ENCODE peak calls at places on chromosomes 12 and 14, in eight cellular contexts. One of them, this sample, is unnamed.
A peak's percentile ranks its signal among the peaks of the same experiment; 100 is the strongest.

GRCh38 chr12:20018406-20018805 is 349.9 kb upstream of the PDE3A start:
- DNase-seq in stimulated activated naive B cell treated with anti-CD40 and anti-IgM and Interleukin-4, amounts not matched to agents 10 μg/mL and 1 μg/mL and 100 μg/mL, for 72 hours: no peak
- DNase-seq in mesenchymal stem cell: no peak
- DNase-seq in stimulated activated CD8-positive, alpha-beta memory T cell treated with anti-CD3 and anti-CD28 coated beads, Interleukin-2, amount 100 ng/mL, for 1 hour: no peak
- DNase-seq in type B pancreatic cell: no peak
- DNase-seq in glutamatergic neuron: no peak
- DNase-seq in astrocyte of the cerebellum: no peak
- DNase-seq in tibial artery: no peak
- DNase-seq in this sample: no peak

GRCh38 chr12:112121780-112122565 is 3.4 kb upstream of the TRAFD1 start:
- DNase-seq in stimulated activated naive B cell treated with anti-CD40 and anti-IgM and Interleukin-4, amounts not matched to agents 10 μg/mL and 1 μg/mL and 100 μg/mL, for 72 hours: no peak
- DNase-seq in mesenchymal stem cell: peak; percentile 89
- DNase-seq in stimulated activated CD8-positive, alpha-beta memory T cell treated with anti-CD3 and anti-CD28 coated beads, Interleukin-2, amount 100 ng/mL, for 1 hour: no peak
- DNase-seq in type B pancreatic cell: no peak
- DNase-seq in glutamatergic neuron: no peak
- DNase-seq in astrocyte of the cerebellum: peak; percentile 36
- DNase-seq in tibial artery: peak; percentile 87
- DNase-seq in this sample: no peak

GRCh38 chr14:23445773-23446172 is 10.3 kb upstream of the MYH7 start:
- DNase-seq in stimulated activated naive B cell treated with anti-CD40 and anti-IgM and Interleukin-4, amounts not matched to agents 10 μg/mL and 1 μg/mL and 100 μg/mL, for 72 hours: no peak
- DNase-seq in mesenchymal stem cell: no peak
- DNase-seq in stimulated activated CD8-positive, alpha-beta memory T cell treated with anti-CD3 and anti-CD28 coated beads, Interleukin-2, amount 100 ng/mL, for 1 hour: no peak
- DNase-seq in type B pancreatic cell: no peak
- DNase-seq in glutamatergic neuron: no peak
- DNase-seq in astrocyte of the cerebellum: no peak
- DNase-seq in tibial artery: no peak
- DNase-seq in this sample: no peak

GRCh38 chr12:45601390-45601789 is 128.1 kb upstream of the ARID2 start:
- DNase-seq in stimulated activated naive B cell treated with anti-CD40 and anti-IgM and Interleukin-4, amounts not matched to agents 10 μg/mL and 1 μg/mL and 100 μg/mL, for 72 hours: no peak
- DNase-seq in mesenchymal stem cell: no peak
- DNase-seq in stimulated activated CD8-positive, alpha-beta memory T cell treated with anti-CD3 and anti-CD28 coated beads, Interleukin-2, amount 100 ng/mL, for 1 hour: no peak
- DNase-seq in type B pancreatic cell: no peak
- DNase-seq in glutamatergic neuron: no peak
- DNase-seq in astrocyte of the cerebellum: no peak
- DNase-seq in tibial artery: no peak
- DNase-seq in this sample: no peak

GRCh38 chr12:132257955-132258490 is 71.4 kb downstream of the GALNT9 start:
- DNase-seq in stimulated activated naive B cell treated with anti-CD40 and anti-IgM and Interleukin-4, amounts not matched to agents 10 μg/mL and 1 μg/mL and 100 μg/mL, for 72 hours: no peak
- DNase-seq in mesenchymal stem cell: no peak
- DNase-seq in stimulated activated CD8-positive, alpha-beta memory T cell treated with anti-CD3 and anti-CD28 coated beads, Interleukin-2, amount 100 ng/mL, for 1 hour: no peak
- DNase-seq in type B pancreatic cell: no peak
- DNase-seq in glutamatergic neuron: no peak
- DNase-seq in astrocyte of the cerebellum: no peak
- DNase-seq in tibial artery: no peak
- DNase-seq in this sample: no peak

GRCh38 chr12:89067436-89067835 is 284.9 kb downstream of the DUSP6 start:
- DNase-seq in stimulated activated naive B cell treated with anti-CD40 and anti-IgM and Interleukin-4, amounts not matched to agents 10 μg/mL and 1 μg/mL and 100 μg/mL, for 72 hours: no peak
- DNase-seq in mesenchymal stem cell: peak; percentile 56
- DNase-seq in stimulated activated CD8-positive, alpha-beta memory T cell treated with anti-CD3 and anti-CD28 coated beads, Interleukin-2, amount 100 ng/mL, for 1 hour: no peak
- DNase-seq in type B pancreatic cell: no peak
- DNase-seq in glutamatergic neuron: no peak
- DNase-seq in astrocyte of the cerebellum: no peak
- DNase-seq in tibial artery: no peak
- DNase-seq in this sample: no peak

GRCh38 chr14:103260629-103261124 is 73.4 kb upstream of the EIF5 start:
- DNase-seq in stimulated activated naive B cell treated with anti-CD40 and anti-IgM and Interleukin-4, amounts not matched to agents 10 μg/mL and 1 μg/mL and 100 μg/mL, for 72 hours: no peak
- DNase-seq in mesenchymal stem cell: peak; percentile 89
- DNase-seq in stimulated activated CD8-positive, alpha-beta memory T cell treated with anti-CD3 and anti-CD28 coated beads, Interleukin-2, amount 100 ng/mL, for 1 hour: no peak
- DNase-seq in type B pancreatic cell: no peak
- DNase-seq in glutamatergic neuron: no peak
- DNase-seq in astrocyte of the cerebellum: peak; percentile 3
- DNase-seq in tibial artery: peak; percentile 72
- DNase-seq in this sample: no peak

GRCh38 chr12:132700212-132700913 is 10.3 kb upstream of the PGAM5 start:
- DNase-seq in stimulated activated naive B cell treated with anti-CD40 and anti-IgM and Interleukin-4, amounts not matched to agents 10 μg/mL and 1 μg/mL and 100 μg/mL, for 72 hours: peak; percentile 53
- DNase-seq in mesenchymal stem cell: peak; percentile 50
- DNase-seq in stimulated activated CD8-positive, alpha-beta memory T cell treated with anti-CD3 and anti-CD28 coated beads, Interleukin-2, amount 100 ng/mL, for 1 hour: no peak
- DNase-seq in type B pancreatic cell: no peak
- DNase-seq in glutamatergic neuron: no peak
- DNase-seq in astrocyte of the cerebellum: no peak
- DNase-seq in tibial artery: no peak
- DNase-seq in this sample: peak; percentile 44

GRCh38 chr14:51653096-51653814 is 1.5 kb downstream of the FRMD6 start:
- DNase-seq in stimulated activated naive B cell treated with anti-CD40 and anti-IgM and Interleukin-4, amounts not matched to agents 10 μg/mL and 1 μg/mL and 100 μg/mL, for 72 hours: no peak
- DNase-seq in mesenchymal stem cell: peak; percentile 87
- DNase-seq in stimulated activated CD8-positive, alpha-beta memory T cell treated with anti-CD3 and anti-CD28 coated beads, Interleukin-2, amount 100 ng/mL, for 1 hour: no peak
- DNase-seq in type B pancreatic cell: no peak
- DNase-seq in glutamatergic neuron: no peak
- DNase-seq in astrocyte of the cerebellum: peak; percentile 75
- DNase-seq in tibial artery: no peak
- DNase-seq in this sample: no peak

GRCh38 chr14:54589843-54590242 is 22.9 kb downstream of the SAMD4A start:
- DNase-seq in stimulated activated naive B cell treated with anti-CD40 and anti-IgM and Interleukin-4, amounts not matched to agents 10 μg/mL and 1 μg/mL and 100 μg/mL, for 72 hours: no peak
- DNase-seq in mesenchymal stem cell: peak; percentile 55
- DNase-seq in stimulated activated CD8-positive, alpha-beta memory T cell treated with anti-CD3 and anti-CD28 coated beads, Interleukin-2, amount 100 ng/mL, for 1 hour: no peak
- DNase-seq in type B pancreatic cell: no peak
- DNase-seq in glutamatergic neuron: no peak
- DNase-seq in astrocyte of the cerebellum: no peak
- DNase-seq in tibial artery: no peak
- DNase-seq in this sample: no peak

GRCh38 chr14:26867171-26867757 is 269.4 kb upstream of the NOVA1 start:
- DNase-seq in stimulated activated naive B cell treated with anti-CD40 and anti-IgM and Interleukin-4, amounts not matched to agents 10 μg/mL and 1 μg/mL and 100 μg/mL, for 72 hours: no peak
- DNase-seq in mesenchymal stem cell: no peak
- DNase-seq in stimulated activated CD8-positive, alpha-beta memory T cell treated with anti-CD3 and anti-CD28 coated beads, Interleukin-2, amount 100 ng/mL, for 1 hour: no peak
- DNase-seq in type B pancreatic cell: no peak
- DNase-seq in glutamatergic neuron: no peak
- DNase-seq in astrocyte of the cerebellum: no peak
- DNase-seq in tibial artery: no peak
- DNase-seq in this sample: no peak

GRCh38 chr12:47990351-47991105 is 13.7 kb downstream of the COL2A1 start:
- DNase-seq in stimulated activated naive B cell treated with anti-CD40 and anti-IgM and Interleukin-4, amounts not matched to agents 10 μg/mL and 1 μg/mL and 100 μg/mL, for 72 hours: peak; percentile 57
- DNase-seq in mesenchymal stem cell: no peak
- DNase-seq in stimulated activated CD8-positive, alpha-beta memory T cell treated with anti-CD3 and anti-CD28 coated beads, Interleukin-2, amount 100 ng/mL, for 1 hour: no peak
- DNase-seq in type B pancreatic cell: no peak
- DNase-seq in glutamatergic neuron: no peak
- DNase-seq in astrocyte of the cerebellum: no peak
- DNase-seq in tibial artery: peak; percentile 34
- DNase-seq in this sample: peak; percentile 58

GRCh38 chr14:68366656-68367055 is 426.2 kb downstream of the ZFP36L1 start:
- DNase-seq in stimulated activated naive B cell treated with anti-CD40 and anti-IgM and Interleukin-4, amounts not matched to agents 10 μg/mL and 1 μg/mL and 100 μg/mL, for 72 hours: no peak
- DNase-seq in mesenchymal stem cell: no peak
- DNase-seq in stimulated activated CD8-positive, alpha-beta memory T cell treated with anti-CD3 and anti-CD28 coated beads, Interleukin-2, amount 100 ng/mL, for 1 hour: no peak
- DNase-seq in type B pancreatic cell: no peak
- DNase-seq in glutamatergic neuron: no peak
- DNase-seq in astrocyte of the cerebellum: no peak
- DNase-seq in tibial artery: no peak
- DNase-seq in this sample: no peak

GRCh38 chr12:52058631-52059324 is 7.5 kb downstream of the NR4A1 start:
- DNase-seq in stimulated activated naive B cell treated with anti-CD40 and anti-IgM and Interleukin-4, amounts not matched to agents 10 μg/mL and 1 μg/mL and 100 μg/mL, for 72 hours: no peak
- DNase-seq in mesenchymal stem cell: peak; percentile 64
- DNase-seq in stimulated activated CD8-positive, alpha-beta memory T cell treated with anti-CD3 and anti-CD28 coated beads, Interleukin-2, amount 100 ng/mL, for 1 hour: peak; percentile 36
- DNase-seq in type B pancreatic cell: peak; percentile 65
- DNase-seq in glutamatergic neuron: no peak
- DNase-seq in astrocyte of the cerebellum: no peak
- DNase-seq in tibial artery: no peak
- DNase-seq in this sample: no peak

GRCh38 chr12:92146865-92147264 is 1.2 kb upstream of the BTG1 start:
- DNase-seq in stimulated activated naive B cell treated with anti-CD40 and anti-IgM and Interleukin-4, amounts not matched to agents 10 μg/mL and 1 μg/mL and 100 μg/mL, for 72 hours: no peak
- DNase-seq in mesenchymal stem cell: peak; percentile 23
- DNase-seq in stimulated activated CD8-positive, alpha-beta memory T cell treated with anti-CD3 and anti-CD28 coated beads, Interleukin-2, amount 100 ng/mL, for 1 hour: no peak
- DNase-seq in type B pancreatic cell: no peak
- DNase-seq in glutamatergic neuron: no peak
- DNase-seq in astrocyte of the cerebellum: no peak
- DNase-seq in tibial artery: no peak
- DNase-seq in this sample: no peak

GRCh38 chr14:95609398-95609990 is 74.6 kb downstream of the GLRX5 start:
- DNase-seq in stimulated activated naive B cell treated with anti-CD40 and anti-IgM and Interleukin-4, amounts not matched to agents 10 μg/mL and 1 μg/mL and 100 μg/mL, for 72 hours: peak; percentile 8
- DNase-seq in mesenchymal stem cell: peak; percentile 1
- DNase-seq in stimulated activated CD8-positive, alpha-beta memory T cell treated with anti-CD3 and anti-CD28 coated beads, Interleukin-2, amount 100 ng/mL, for 1 hour: no peak
- DNase-seq in type B pancreatic cell: no peak
- DNase-seq in glutamatergic neuron: peak; percentile 64
- DNase-seq in astrocyte of the cerebellum: no peak
- DNase-seq in tibial artery: no peak
- DNase-seq in this sample: no peak

GRCh38 chr14:51398898-51399297 is 158.9 kb downstream of the TMX1 start:
- DNase-seq in stimulated activated naive B cell treated with anti-CD40 and anti-IgM and Interleukin-4, amounts not matched to agents 10 μg/mL and 1 μg/mL and 100 μg/mL, for 72 hours: no peak
- DNase-seq in mesenchymal stem cell: peak; percentile 82
- DNase-seq in stimulated activated CD8-positive, alpha-beta memory T cell treated with anti-CD3 and anti-CD28 coated beads, Interleukin-2, amount 100 ng/mL, for 1 hour: no peak
- DNase-seq in type B pancreatic cell: no peak
- DNase-seq in glutamatergic neuron: no peak
- DNase-seq in astrocyte of the cerebellum: no peak
- DNase-seq in tibial artery: no peak
- DNase-seq in this sample: no peak

GRCh38 chr12:106131671-106132070 is 7.1 kb downstream of the NUAK1 start:
- DNase-seq in stimulated activated naive B cell treated with anti-CD40 and anti-IgM and Interleukin-4, amounts not matched to agents 10 μg/mL and 1 μg/mL and 100 μg/mL, for 72 hours: no peak
- DNase-seq in mesenchymal stem cell: peak; percentile 59
- DNase-seq in stimulated activated CD8-positive, alpha-beta memory T cell treated with anti-CD3 and anti-CD28 coated beads, Interleukin-2, amount 100 ng/mL, for 1 hour: no peak
- DNase-seq in type B pancreatic cell: no peak
- DNase-seq in glutamatergic neuron: no peak
- DNase-seq in astrocyte of the cerebellum: no peak
- DNase-seq in tibial artery: no peak
- DNase-seq in this sample: no peak

GRCh38 chr12:91722072-91722471 is 423.6 kb downstream of the BTG1 start:
- DNase-seq in stimulated activated naive B cell treated with anti-CD40 and anti-IgM and Interleukin-4, amounts not matched to agents 10 μg/mL and 1 μg/mL and 100 μg/mL, for 72 hours: peak; percentile 2
- DNase-seq in mesenchymal stem cell: no peak
- DNase-seq in stimulated activated CD8-positive, alpha-beta memory T cell treated with anti-CD3 and anti-CD28 coated beads, Interleukin-2, amount 100 ng/mL, for 1 hour: no peak
- DNase-seq in type B pancreatic cell: no peak
- DNase-seq in glutamatergic neuron: no peak
- DNase-seq in astrocyte of the cerebellum: no peak
- DNase-seq in tibial artery: no peak
- DNase-seq in this sample: no peak

GRCh38 chr12:76883151-76883550 is 4.3 kb upstream of the CSRP2 start:
- DNase-seq in stimulated activated naive B cell treated with anti-CD40 and anti-IgM and Interleukin-4, amounts not matched to agents 10 μg/mL and 1 μg/mL and 100 μg/mL, for 72 hours: no peak
- DNase-seq in mesenchymal stem cell: peak; percentile 28
- DNase-seq in stimulated activated CD8-positive, alpha-beta memory T cell treated with anti-CD3 and anti-CD28 coated beads, Interleukin-2, amount 100 ng/mL, for 1 hour: no peak
- DNase-seq in type B pancreatic cell: no peak
- DNase-seq in glutamatergic neuron: no peak
- DNase-seq in astrocyte of the cerebellum: no peak
- DNase-seq in tibial artery: no peak
- DNase-seq in this sample: no peak

GRCh38 chr14:94998702-94999101 is 158.6 kb downstream of the DICER1 start:
- DNase-seq in stimulated activated naive B cell treated with anti-CD40 and anti-IgM and Interleukin-4, amounts not matched to agents 10 μg/mL and 1 μg/mL and 100 μg/mL, for 72 hours: no peak
- DNase-seq in mesenchymal stem cell: no peak
- DNase-seq in stimulated activated CD8-positive, alpha-beta memory T cell treated with anti-CD3 and anti-CD28 coated beads, Interleukin-2, amount 100 ng/mL, for 1 hour: no peak
- DNase-seq in type B pancreatic cell: no peak
- DNase-seq in glutamatergic neuron: no peak
- DNase-seq in astrocyte of the cerebellum: no peak
- DNase-seq in tibial artery: no peak
- DNase-seq in this sample: no peak

GRCh38 chr12:8065991-8066594 is at the start of gene C3AR1:
- DNase-seq in stimulated activated naive B cell treated with anti-CD40 and anti-IgM and Interleukin-4, amounts not matched to agents 10 μg/mL and 1 μg/mL and 100 μg/mL, for 72 hours: no peak
- DNase-seq in mesenchymal stem cell: peak; percentile 90
- DNase-seq in stimulated activated CD8-positive, alpha-beta memory T cell treated with anti-CD3 and anti-CD28 coated beads, Interleukin-2, amount 100 ng/mL, for 1 hour: no peak
- DNase-seq in type B pancreatic cell: no peak
- DNase-seq in glutamatergic neuron: no peak
- DNase-seq in astrocyte of the cerebellum: peak; percentile 43
- DNase-seq in tibial artery: no peak
- DNase-seq in this sample: no peak

GRCh38 chr14:76407449-76408150 is 31.7 kb downstream of the ESRRB start:
- DNase-seq in stimulated activated naive B cell treated with anti-CD40 and anti-IgM and Interleukin-4, amounts not matched to agents 10 μg/mL and 1 μg/mL and 100 μg/mL, for 72 hours: no peak
- DNase-seq in mesenchymal stem cell: no peak
- DNase-seq in stimulated activated CD8-positive, alpha-beta memory T cell treated with anti-CD3 and anti-CD28 coated beads, Interleukin-2, amount 100 ng/mL, for 1 hour: no peak
- DNase-seq in type B pancreatic cell: no peak
- DNase-seq in glutamatergic neuron: no peak
- DNase-seq in astrocyte of the cerebellum: no peak
- DNase-seq in tibial artery: no peak
- DNase-seq in this sample: no peak

GRCh38 chr12:9948606-9949286 is 16.6 kb upstream of the CLEC2A start:
- DNase-seq in stimulated activated naive B cell treated with anti-CD40 and anti-IgM and Interleukin-4, amounts not matched to agents 10 μg/mL and 1 μg/mL and 100 μg/mL, for 72 hours: no peak
- DNase-seq in mesenchymal stem cell: no peak
- DNase-seq in stimulated activated CD8-positive, alpha-beta memory T cell treated with anti-CD3 and anti-CD28 coated beads, Interleukin-2, amount 100 ng/mL, for 1 hour: no peak
- DNase-seq in type B pancreatic cell: no peak
- DNase-seq in glutamatergic neuron: no peak
- DNase-seq in astrocyte of the cerebellum: no peak
- DNase-seq in tibial artery: no peak
- DNase-seq in this sample: peak; percentile 82

GRCh38 chr12:123617580-123617979 is 15.7 kb downstream of the DDX55 start:
- DNase-seq in stimulated activated naive B cell treated with anti-CD40 and anti-IgM and Interleukin-4, amounts not matched to agents 10 μg/mL and 1 μg/mL and 100 μg/mL, for 72 hours: no peak
- DNase-seq in mesenchymal stem cell: no peak
- DNase-seq in stimulated activated CD8-positive, alpha-beta memory T cell treated with anti-CD3 and anti-CD28 coated beads, Interleukin-2, amount 100 ng/mL, for 1 hour: no peak
- DNase-seq in type B pancreatic cell: no peak
- DNase-seq in glutamatergic neuron: no peak
- DNase-seq in astrocyte of the cerebellum: no peak
- DNase-seq in tibial artery: no peak
- DNase-seq in this sample: no peak

GRCh38 chr14:68099348-68100045 is 279.9 kb downstream of the RAD51B start:
- DNase-seq in stimulated activated naive B cell treated with anti-CD40 and anti-IgM and Interleukin-4, amounts not matched to agents 10 μg/mL and 1 μg/mL and 100 μg/mL, for 72 hours: no peak
- DNase-seq in mesenchymal stem cell: no peak
- DNase-seq in stimulated activated CD8-positive, alpha-beta memory T cell treated with anti-CD3 and anti-CD28 coated beads, Interleukin-2, amount 100 ng/mL, for 1 hour: no peak
- DNase-seq in type B pancreatic cell: no peak
- DNase-seq in glutamatergic neuron: no peak
- DNase-seq in astrocyte of the cerebellum: peak; percentile 45
- DNase-seq in tibial artery: no peak
- DNase-seq in this sample: no peak

GRCh38 chr14:59281613-59282012 is 93.1 kb downstream of the DAAM1 start:
- DNase-seq in stimulated activated naive B cell treated with anti-CD40 and anti-IgM and Interleukin-4, amounts not matched to agents 10 μg/mL and 1 μg/mL and 100 μg/mL, for 72 hours: no peak
- DNase-seq in mesenchymal stem cell: peak; percentile 47
- DNase-seq in stimulated activated CD8-positive, alpha-beta memory T cell treated with anti-CD3 and anti-CD28 coated beads, Interleukin-2, amount 100 ng/mL, for 1 hour: no peak
- DNase-seq in type B pancreatic cell: no peak
- DNase-seq in glutamatergic neuron: no peak
- DNase-seq in astrocyte of the cerebellum: no peak
- DNase-seq in tibial artery: no peak
- DNase-seq in this sample: no peak

GRCh38 chr12:65170245-65170881 is 980 bp downstream of the LEMD3 start:
- DNase-seq in stimulated activated naive B cell treated with anti-CD40 and anti-IgM and Interleukin-4, amounts not matched to agents 10 μg/mL and 1 μg/mL and 100 μg/mL, for 72 hours: peak; percentile 34
- DNase-seq in mesenchymal stem cell: peak; percentile 69
- DNase-seq in stimulated activated CD8-positive, alpha-beta memory T cell treated with anti-CD3 and anti-CD28 coated beads, Interleukin-2, amount 100 ng/mL, for 1 hour: peak; percentile 32
- DNase-seq in type B pancreatic cell: peak; percentile 77
- DNase-seq in glutamatergic neuron: peak; percentile 70
- DNase-seq in astrocyte of the cerebellum: no peak
- DNase-seq in tibial artery: peak; percentile 75
- DNase-seq in this sample: no peak

GRCh38 chr12:122190842-122191668 is 8.1 kb downstream of the LRRC43 start:
- DNase-seq in stimulated activated naive B cell treated with anti-CD40 and anti-IgM and Interleukin-4, amounts not matched to agents 10 μg/mL and 1 μg/mL and 100 μg/mL, for 72 hours: peak; percentile 61
- DNase-seq in mesenchymal stem cell: peak; percentile 61
- DNase-seq in stimulated activated CD8-positive, alpha-beta memory T cell treated with anti-CD3 and anti-CD28 coated beads, Interleukin-2, amount 100 ng/mL, for 1 hour: peak; percentile 41
- DNase-seq in type B pancreatic cell: no peak
- DNase-seq in glutamatergic neuron: peak; percentile 82
- DNase-seq in astrocyte of the cerebellum: peak; percentile 16
- DNase-seq in tibial artery: no peak
- DNase-seq in this sample: peak; percentile 9

GRCh38 chr12:121420109-121420508 is 20.2 kb downstream of the RNF34 start:
- DNase-seq in stimulated activated naive B cell treated with anti-CD40 and anti-IgM and Interleukin-4, amounts not matched to agents 10 μg/mL and 1 μg/mL and 100 μg/mL, for 72 hours: no peak
- DNase-seq in mesenchymal stem cell: no peak
- DNase-seq in stimulated activated CD8-positive, alpha-beta memory T cell treated with anti-CD3 and anti-CD28 coated beads, Interleukin-2, amount 100 ng/mL, for 1 hour: no peak
- DNase-seq in type B pancreatic cell: no peak
- DNase-seq in glutamatergic neuron: no peak
- DNase-seq in astrocyte of the cerebellum: no peak
- DNase-seq in tibial artery: no peak
- DNase-seq in this sample: no peak

GRCh38 chr12:111269688-111270087 is 99.2 kb downstream of the PHETA1 start:
- DNase-seq in stimulated activated naive B cell treated with anti-CD40 and anti-IgM and Interleukin-4, amounts not matched to agents 10 μg/mL and 1 μg/mL and 100 μg/mL, for 72 hours: no peak
- DNase-seq in mesenchymal stem cell: no peak
- DNase-seq in stimulated activated CD8-positive, alpha-beta memory T cell treated with anti-CD3 and anti-CD28 coated beads, Interleukin-2, amount 100 ng/mL, for 1 hour: no peak
- DNase-seq in type B pancreatic cell: no peak
- DNase-seq in glutamatergic neuron: no peak
- DNase-seq in astrocyte of the cerebellum: no peak
- DNase-seq in tibial artery: no peak
- DNase-seq in this sample: no peak

GRCh38 chr14:47240755-47241437 is 434.5 kb downstream of the MDGA2 start:
- DNase-seq in stimulated activated naive B cell treated with anti-CD40 and anti-IgM and Interleukin-4, amounts not matched to agents 10 μg/mL and 1 μg/mL and 100 μg/mL, for 72 hours: no peak
- DNase-seq in mesenchymal stem cell: no peak
- DNase-seq in stimulated activated CD8-positive, alpha-beta memory T cell treated with anti-CD3 and anti-CD28 coated beads, Interleukin-2, amount 100 ng/mL, for 1 hour: no peak
- DNase-seq in type B pancreatic cell: no peak
- DNase-seq in glutamatergic neuron: no peak
- DNase-seq in astrocyte of the cerebellum: no peak
- DNase-seq in tibial artery: no peak
- DNase-seq in this sample: no peak

GRCh38 chr12:82554529-82554928 is 132.2 kb upstream of the TMTC2 start:
- DNase-seq in stimulated activated naive B cell treated with anti-CD40 and anti-IgM and Interleukin-4, amounts not matched to agents 10 μg/mL and 1 μg/mL and 100 μg/mL, for 72 hours: no peak
- DNase-seq in mesenchymal stem cell: no peak
- DNase-seq in stimulated activated CD8-positive, alpha-beta memory T cell treated with anti-CD3 and anti-CD28 coated beads, Interleukin-2, amount 100 ng/mL, for 1 hour: no peak
- DNase-seq in type B pancreatic cell: no peak
- DNase-seq in glutamatergic neuron: no peak
- DNase-seq in astrocyte of the cerebellum: no peak
- DNase-seq in tibial artery: no peak
- DNase-seq in this sample: peak; percentile 36

GRCh38 chr14:32073537-32074189 is 3.4 kb upstream of the ARHGAP5 start:
- DNase-seq in stimulated activated naive B cell treated with anti-CD40 and anti-IgM and Interleukin-4, amounts not matched to agents 10 μg/mL and 1 μg/mL and 100 μg/mL, for 72 hours: peak; percentile 37
- DNase-seq in mesenchymal stem cell: peak; percentile 86
- DNase-seq in stimulated activated CD8-positive, alpha-beta memory T cell treated with anti-CD3 and anti-CD28 coated beads, Interleukin-2, amount 100 ng/mL, for 1 hour: peak; percentile 9
- DNase-seq in type B pancreatic cell: no peak
- DNase-seq in glutamatergic neuron: no peak
- DNase-seq in astrocyte of the cerebellum: peak; percentile 81
- DNase-seq in tibial artery: no peak
- DNase-seq in this sample: peak; percentile 36